ENCODE peak calls at places on chromosome 18, in five cellular contexts. H, D, Y, G and O are unnamed samples.
A peak's percentile ranks its signal among the peaks of the same experiment; 100 is the strongest.

GRCh38 chr18:79818036-79818435 is 20.3 kb downstream of the KCNG2 start:
- DNase-seq in H (no peak), D (no peak), Y (no peak), G (no peak), O (no peak)

GRCh38 chr18:22485808-22486244 is 68.1 kb upstream of the CTAGE1 start:
- DNase-seq in H (no peak), Y (no peak), D (no peak), G (no peak), O (no peak)

GRCh38 chr18:9475643-9476580 is 599 bp downstream of the RALBP1 start:
- DNase-seq in D (peak; percentile 77), Y (no peak), H (no peak), G (peak; percentile 32), O (peak; percentile 74)

GRCh38 chr18:4807495-4808293 is 352.6 kb upstream of the DLGAP1 start:
- DNase-seq in G (no peak), D (no peak), Y (no peak), H (no peak), O (no peak)

GRCh38 chr18:11750581-11751304 is 61.7 kb downstream of the GNAL start:
- DNase-seq in H (no peak), Y (no peak), D (no peak), G (no peak), O (no peak)

GRCh38 chr18:44325903-44326650 is 354.6 kb upstream of the SETBP1 start:
- DNase-seq in H (no peak), D (peak; percentile 1), Y (no peak), G (peak; percentile 42), O (peak; percentile 37)

GRCh38 chr18:35095983-35096676 is 54.9 kb downstream of the MAPRE2 start:
- DNase-seq in H (no peak), Y (peak; percentile 3), G (no peak), D (peak; percentile 35), O (no peak)

GRCh38 chr18:3679254-3679653 is 229.3 kb downstream of the TGIF1 start:
- DNase-seq in Y (no peak), G (no peak), D (no peak), H (no peak), O (no peak)

GRCh38 chr18:9806905-9807304 is 78.9 kb upstream of the TXNDC2 start:
- DNase-seq in H (peak; percentile 75), Y (no peak), D (no peak), G (no peak), O (no peak)

GRCh38 chr18:24185805-24186204 is 46.9 kb downstream of the CABYR start:
- DNase-seq in H (no peak), D (no peak), Y (no peak), G (no peak), O (no peak)

GRCh38 chr18:47248610-47249343 is 2.7 kb downstream of the SKOR2 start:
- DNase-seq in Y (no peak), D (no peak), H (no peak), G (peak; percentile 45), O (no peak)

GRCh38 chr18:48728204-48728833 is 189.5 kb downstream of the CTIF start:
- DNase-seq in G (no peak), H (no peak), Y (no peak), D (peak; percentile 23), O (peak; percentile 50)

GRCh38 chr18:12312936-12313335 is 4.9 kb downstream of the TUBB6 start:
- DNase-seq in G (no peak), H (no peak), Y (no peak), D (no peak), O (no peak)

GRCh38 chr18:78861706-78862105 is 117.9 kb upstream of the SALL3 start:
- DNase-seq in Y (no peak), G (no peak), H (no peak), D (no peak), O (no peak)

GRCh38 chr18:56458770-56459450 is 179.5 kb downstream of the TXNL1 start:
- DNase-seq in D (no peak), G (no peak), Y (no peak), H (no peak), O (no peak)

GRCh38 chr18:56256659-56257058 is 381.7 kb downstream of the TXNL1 start:
- DNase-seq in H (no peak), Y (no peak), D (no peak), G (no peak), O (no peak)

GRCh38 chr18:3747176-3747973 is 297.4 kb downstream of the TGIF1 start:
- DNase-seq in G (no peak), H (no peak), Y (no peak), D (no peak), O (peak; percentile 89)

GRCh38 chr18:47800756-47801155 is 129.7 kb downstream of the SMAD2 start:
- DNase-seq in H (no peak), G (no peak), D (no peak), Y (no peak), O (no peak)

GRCh38 chr18:48913201-48913600 is 37.6 kb downstream of the SMAD7 start:
- DNase-seq in G (no peak), D (no peak), H (no peak), Y (no peak), O (no peak)

GRCh38 chr18:52337286-52337685 is 2.7 kb upstream of the DCC start:
- DNase-seq in G (no peak), H (no peak), Y (no peak), D (no peak), O (no peak)

GRCh38 chr18:11785444-11786055 is 65.7 kb upstream of the CHMP1B start:
- DNase-seq in Y (no peak), G (no peak), D (no peak), H (no peak), O (no peak)

GRCh38 chr18:49756671-49757362 is 56.5 kb downstream of the ACAA2 start:
- DNase-seq in H (no peak), G (no peak), D (no peak), Y (no peak), O (no peak)

GRCh38 chr18:23950644-23951043 is 63.9 kb upstream of the TTC39C start:
- DNase-seq in G (no peak), Y (no peak), D (no peak), H (no peak), O (no peak)

GRCh38 chr18:79682481-79682880 is 2.9 kb downstream of the CTDP1 start:
- DNase-seq in Y (no peak), G (no peak), D (no peak), H (no peak), O (no peak)

GRCh38 chr18:35143615-35144596 is 96.9 kb upstream of the ZNF397 start:
- DNase-seq in G (peak; percentile 70), Y (no peak), D (peak; percentile 76), H (peak; percentile 47), O (peak; percentile 61)

DNA sequence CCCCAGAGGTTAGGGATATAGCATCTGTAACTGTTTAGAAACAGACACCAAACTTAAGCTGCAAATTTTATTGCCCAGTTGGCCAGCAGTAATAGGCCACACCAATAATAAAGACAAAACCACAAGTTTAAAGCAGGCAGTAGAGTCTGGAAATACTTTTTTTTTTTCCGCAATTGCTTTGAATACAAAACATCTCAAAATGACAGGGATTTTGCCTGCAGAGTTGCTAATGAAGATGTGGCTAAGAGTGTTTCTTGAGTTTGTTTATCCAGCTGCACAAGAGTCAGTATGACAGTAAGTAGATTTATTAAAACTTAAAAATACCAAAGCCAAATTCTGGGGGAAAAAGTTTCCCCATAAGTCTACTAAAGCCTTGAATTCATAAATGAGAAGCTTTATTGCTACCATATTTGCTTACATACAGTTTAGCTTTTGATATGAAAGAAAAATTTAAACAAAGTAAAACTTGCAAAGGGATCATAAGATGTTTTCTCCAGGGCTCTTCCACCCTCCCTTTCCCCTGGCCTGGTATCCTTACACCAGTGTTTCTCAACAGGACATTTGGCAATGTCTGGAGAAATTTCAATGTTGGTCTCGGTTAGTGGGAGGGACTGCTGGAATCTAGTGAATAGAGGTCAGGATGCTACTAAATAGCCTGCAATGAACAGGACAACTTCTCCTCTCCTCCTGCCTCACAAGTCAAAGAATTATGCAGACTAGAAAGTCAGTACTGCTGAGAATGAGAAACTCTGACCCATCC is 3.9 kb upstream of the DSEL start:
- DNase-seq in G (no peak), H (no peak), D (no peak), Y (no peak), O (no peak)
- TF ChIP-seq GABPA in G (no peak), H (no peak), D (no peak), Y (no peak), O (no peak)

DNA sequence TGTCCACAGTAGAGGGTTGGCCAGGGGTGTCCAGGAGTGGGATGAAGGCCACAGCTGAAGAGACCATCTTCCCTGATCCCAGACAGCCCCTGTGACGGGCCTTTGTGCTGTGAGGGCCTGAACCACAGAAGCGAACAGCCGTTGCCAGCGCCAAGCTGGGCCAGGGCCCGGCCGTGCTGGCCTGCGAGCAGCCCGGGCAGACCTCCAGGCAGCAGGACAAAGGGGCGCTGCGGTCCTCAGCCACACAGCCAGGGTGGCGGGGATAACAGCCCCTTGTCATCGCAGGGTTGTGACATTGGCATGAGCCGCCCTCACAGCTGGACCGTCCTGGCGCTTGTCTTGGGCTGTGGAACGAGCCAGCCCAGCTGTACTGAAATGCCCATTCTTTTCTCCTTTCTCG is 161.1 kb downstream of the FAM210A start:
- DNase-seq in Y (no peak), D (no peak), G (no peak), H (no peak), O (no peak)
- H3K27ac ChIP-seq in Y (peak overlapping the region; percentile 100), D (no peak overlapping the region), G (no peak overlapping the region), H (no peak overlapping the region), O (no peak overlapping the region)

GRCh38 chr18:5851998-5852397 is 43.3 kb downstream of the TMEM200C start:
- DNase-seq in Y (no peak), D (no peak), G (no peak), H (no peak), O (no peak)
- TF ChIP-seq REST in Y (no peak), D (no peak), G (no peak), H (no peak), O (no peak)

GRCh38 chr18:46010676-46011075 is 43.5 kb upstream of the EPG5 start:
- DNase-seq in H (no peak), Y (no peak), D (no peak), G (no peak), O (peak; percentile 39)
- TF ChIP-seq GABPA in H (no peak), Y (no peak), D (no peak), G (no peak), O (no peak)

GRCh38 chr18:74473976-74474375 is 16.9 kb upstream of the DIPK1C start:
- DNase-seq in H (no peak), Y (no peak), D (no peak), G (no peak), O (no peak)
- H3K27ac ChIP-seq in H (no peak overlapping the region), Y (no peak overlapping the region), D (no peak overlapping the region), G (no peak overlapping the region), O (no peak overlapping the region)

DNA sequence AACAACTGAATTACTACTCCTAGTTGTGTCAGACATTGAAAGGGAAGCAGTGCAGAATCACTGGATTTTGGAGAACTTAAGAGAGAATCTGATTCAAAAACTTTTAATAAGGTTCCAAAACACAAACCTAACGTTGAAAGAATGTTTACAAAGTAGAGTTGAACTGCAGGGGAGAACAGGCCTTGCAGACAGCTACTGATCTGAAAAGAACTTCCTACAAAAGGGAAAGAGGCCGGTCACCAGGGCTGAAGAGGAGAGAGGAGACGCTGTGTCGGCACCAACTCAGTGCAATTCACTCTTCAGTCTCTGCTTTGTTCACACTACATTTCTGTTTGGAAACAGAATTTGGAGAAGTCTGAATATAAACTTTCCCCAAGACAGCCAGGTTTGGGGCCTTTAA is 124.0 kb downstream of the GAREM1 start:
- DNase-seq in G (no peak), H (no peak), Y (no peak), D (no peak), O (no peak)
- TF ChIP-seq REST in G (no peak), H (no peak), Y (no peak), D (no peak), O (no peak)